ENCODE peak calls at places on chromosomes 16 and 17, in eight cellular contexts. One of them, this sample, is unnamed.

GRCh38 chr17:73255671-73256181 is 6.0 kb downstream of the CPSF4L start:
- DNase-seq in naive thymus-derived CD4-positive, alpha-beta T cell: no peak
- DNase-seq in heart right ventricle: peak; percentile 55
- DNase-seq in colonic mucosa: peak; percentile 51
- DNase-seq in mesenchymal stem cell: peak; percentile 40
- DNase-seq in fibroblast of lung: peak; percentile 27
- DNase-seq in mucosa of descending colon: no peak
- DNase-seq in astrocyte: no peak
- DNase-seq in this sample: peak; percentile 70

GRCh38 chr17:30212750-30213149 is 22.7 kb downstream of the SLC6A4 start:
- DNase-seq in naive thymus-derived CD4-positive, alpha-beta T cell: no peak
- DNase-seq in colonic mucosa: no peak
- DNase-seq in mesenchymal stem cell: no peak
- DNase-seq in heart right ventricle: no peak
- DNase-seq in astrocyte: no peak
- DNase-seq in fibroblast of lung: no peak
- DNase-seq in mucosa of descending colon: no peak
- DNase-seq in this sample: no peak

GRCh38 chr16:81803332-81803731 is 24.2 kb downstream of the PLCG2 start:
- DNase-seq in mucosa of descending colon: no peak
- DNase-seq in mesenchymal stem cell: no peak
- DNase-seq in heart right ventricle: no peak
- DNase-seq in naive thymus-derived CD4-positive, alpha-beta T cell: no peak
- DNase-seq in fibroblast of lung: no peak
- DNase-seq in astrocyte: no peak
- DNase-seq in colonic mucosa: no peak
- DNase-seq in this sample: no peak

GRCh38 chr16:51049678-51050378 is 101.2 kb downstream of the SALL1 start:
- DNase-seq in naive thymus-derived CD4-positive, alpha-beta T cell: no peak
- DNase-seq in mesenchymal stem cell: no peak
- DNase-seq in fibroblast of lung: no peak
- DNase-seq in heart right ventricle: no peak
- DNase-seq in colonic mucosa: no peak
- DNase-seq in astrocyte: no peak
- DNase-seq in mucosa of descending colon: no peak
- DNase-seq in this sample: no peak

GRCh38 chr16:65083181-65083845 is 38.5 kb downstream of the CDH11 start:
- DNase-seq in fibroblast of lung: peak; percentile 36
- DNase-seq in colonic mucosa: no peak
- DNase-seq in mucosa of descending colon: no peak
- DNase-seq in naive thymus-derived CD4-positive, alpha-beta T cell: no peak
- DNase-seq in mesenchymal stem cell: peak; percentile 37
- DNase-seq in astrocyte: no peak
- DNase-seq in heart right ventricle: no peak
- DNase-seq in this sample: no peak

GRCh38 chr17:4947411-4948165 is 742 bp downstream of the PFN1 start:
- DNase-seq in fibroblast of lung: peak; percentile 55
- DNase-seq in mesenchymal stem cell: peak; percentile 81
- DNase-seq in colonic mucosa: peak; percentile 80
- DNase-seq in astrocyte: no peak
- DNase-seq in mucosa of descending colon: peak; percentile 89
- DNase-seq in naive thymus-derived CD4-positive, alpha-beta T cell: peak; percentile 55
- DNase-seq in heart right ventricle: peak; percentile 53
- DNase-seq in this sample: peak; percentile 85

GRCh38 chr17:72416054-72416691 is 295.4 kb downstream of the SOX9 start:
- DNase-seq in mucosa of descending colon: no peak
- DNase-seq in mesenchymal stem cell: no peak
- DNase-seq in colonic mucosa: no peak
- DNase-seq in heart right ventricle: no peak
- DNase-seq in astrocyte: peak; percentile 34
- DNase-seq in fibroblast of lung: peak; percentile 63
- DNase-seq in naive thymus-derived CD4-positive, alpha-beta T cell: no peak
- DNase-seq in this sample: no peak

GRCh38 chr17:27319536-27320221 is 25.8 kb downstream of the WSB1 start:
- DNase-seq in naive thymus-derived CD4-positive, alpha-beta T cell: no peak
- DNase-seq in mucosa of descending colon: no peak
- DNase-seq in heart right ventricle: peak; percentile 82
- DNase-seq in fibroblast of lung: peak; percentile 60
- DNase-seq in colonic mucosa: peak; percentile 64
- DNase-seq in astrocyte: peak; percentile 43
- DNase-seq in mesenchymal stem cell: peak; percentile 15
- DNase-seq in this sample: peak; percentile 76

GRCh38 chr17:79792984-79793923 is 3.6 kb downstream of the CBX8 start:
- DNase-seq in heart right ventricle: no peak
- DNase-seq in astrocyte: peak; percentile 77
- DNase-seq in naive thymus-derived CD4-positive, alpha-beta T cell: no peak
- DNase-seq in fibroblast of lung: peak; percentile 80
- DNase-seq in mucosa of descending colon: no peak
- DNase-seq in colonic mucosa: no peak
- DNase-seq in mesenchymal stem cell: peak; percentile 97
- DNase-seq in this sample: peak; percentile 54

GRCh38 chr17:32211671-32212070 is 54.0 kb upstream of the RHBDL3 start:
- DNase-seq in mesenchymal stem cell: no peak
- DNase-seq in heart right ventricle: no peak
- DNase-seq in mucosa of descending colon: no peak
- DNase-seq in colonic mucosa: no peak
- DNase-seq in astrocyte: no peak
- DNase-seq in fibroblast of lung: no peak
- DNase-seq in naive thymus-derived CD4-positive, alpha-beta T cell: no peak
- DNase-seq in this sample: no peak

GRCh38 chr16:87391324-87391949 is 699 bp upstream of the MAP1LC3B start:
- DNase-seq in astrocyte: no peak
- DNase-seq in mucosa of descending colon: peak; percentile 84
- DNase-seq in naive thymus-derived CD4-positive, alpha-beta T cell: no peak
- DNase-seq in fibroblast of lung: peak; percentile 19
- DNase-seq in mesenchymal stem cell: peak; percentile 62
- DNase-seq in colonic mucosa: peak; percentile 65
- DNase-seq in heart right ventricle: peak; percentile 58
- DNase-seq in this sample: peak; percentile 69

DNA sequence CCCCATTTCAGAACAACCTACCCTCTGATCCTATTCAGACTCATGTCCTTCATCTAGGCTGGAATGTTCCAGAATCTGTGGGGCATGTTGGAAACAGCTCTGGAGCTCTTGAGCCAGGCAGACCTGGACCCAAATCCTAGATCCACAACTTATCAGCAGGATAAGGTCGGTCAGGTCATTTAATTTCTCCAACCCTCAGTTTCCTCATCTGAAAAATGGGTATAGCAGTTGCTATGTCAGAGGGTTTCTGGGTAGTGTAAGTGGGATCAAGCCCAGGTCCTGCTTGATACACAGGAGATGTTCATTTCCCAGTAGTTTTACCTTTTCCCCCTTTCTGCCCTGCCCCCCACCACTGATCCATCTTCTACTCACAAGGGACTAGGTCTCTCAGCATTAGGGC is 12.0 kb downstream of the SLC6A2 start:
- DNase-seq in naive thymus-derived CD4-positive, alpha-beta T cell: no peak
- DNase-seq in astrocyte: no peak
- DNase-seq in colonic mucosa: no peak
- DNase-seq in mucosa of descending colon: no peak
- DNase-seq in fibroblast of lung: no peak
- DNase-seq in mesenchymal stem cell: no peak
- DNase-seq in heart right ventricle: no peak
- DNase-seq in this sample: no peak
- H3K36me3 ChIP-seq in naive thymus-derived CD4-positive, alpha-beta T cell: no peaks in the 10 kb centered on the region
- H3K36me3 ChIP-seq in astrocyte: no peaks in the 10 kb centered on the region
- H3K36me3 ChIP-seq in colonic mucosa: no peaks in the 10 kb centered on the region
- H3K36me3 ChIP-seq in mucosa of descending colon: no peaks in the 10 kb centered on the region
- H3K36me3 ChIP-seq in fibroblast of lung: no peaks in the 10 kb centered on the region
- H3K36me3 ChIP-seq in mesenchymal stem cell: no peaks in the 10 kb centered on the region
- H3K36me3 ChIP-seq in heart right ventricle: no peaks in the 10 kb centered on the region
- H3K36me3 ChIP-seq in this sample: no peaks in the 10 kb centered on the region

DNA sequence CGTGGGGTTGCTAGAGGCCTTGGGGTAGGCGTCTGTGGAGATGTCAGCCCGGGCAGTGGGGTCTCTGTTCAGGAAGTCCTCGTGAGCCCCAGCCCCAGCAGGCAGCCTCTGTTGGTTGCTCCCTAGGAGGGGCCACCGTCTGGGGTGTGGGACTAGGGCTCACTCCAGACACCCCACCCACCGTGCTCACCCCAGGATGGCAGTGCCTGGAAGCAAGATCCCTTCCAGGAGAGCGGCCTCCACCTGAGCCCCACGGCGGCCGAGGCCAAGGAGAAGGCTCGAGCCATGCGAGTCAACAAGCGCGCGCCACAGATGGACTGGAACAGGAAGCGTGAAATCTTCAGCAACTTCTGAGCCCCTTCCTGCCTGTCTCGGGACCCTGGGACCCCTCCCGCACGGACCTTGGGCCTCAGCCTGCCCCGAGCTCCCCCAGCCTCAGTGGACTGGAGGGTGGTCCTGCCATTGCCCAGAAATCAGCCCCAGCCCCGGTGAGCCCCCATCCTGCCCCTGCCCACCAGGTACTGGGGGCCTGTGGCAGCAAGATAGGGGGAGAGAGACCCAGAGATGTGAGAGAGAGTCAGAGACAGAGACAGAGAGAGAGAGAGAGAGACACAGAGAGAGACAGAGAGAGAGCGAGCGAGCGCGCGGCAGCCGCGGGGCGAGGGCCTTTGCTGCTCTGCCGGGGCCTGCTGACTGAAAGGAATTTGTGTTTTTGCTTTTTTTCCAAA is 9.8 kb downstream of the NTHL1 start:
- DNase-seq in heart right ventricle: no peak
- DNase-seq in colonic mucosa: no peak
- DNase-seq in astrocyte: no peak
- DNase-seq in mesenchymal stem cell: no peak
- DNase-seq in mucosa of descending colon: no peak
- DNase-seq in naive thymus-derived CD4-positive, alpha-beta T cell: no peak
- DNase-seq in fibroblast of lung: no peak
- DNase-seq in this sample: no peak
- H3K36me3 ChIP-seq in heart right ventricle: peaks cover 7% of the 10 kb centered on the region
- H3K36me3 ChIP-seq in colonic mucosa: no peaks in the 10 kb centered on the region
- H3K36me3 ChIP-seq in astrocyte: no peaks in the 10 kb centered on the region
- H3K36me3 ChIP-seq in mesenchymal stem cell: peaks cover 47% of the 10 kb centered on the region
- H3K36me3 ChIP-seq in mucosa of descending colon: no peaks in the 10 kb centered on the region
- H3K36me3 ChIP-seq in naive thymus-derived CD4-positive, alpha-beta T cell: no peaks in the 10 kb centered on the region
- H3K36me3 ChIP-seq in fibroblast of lung: peaks cover 23% of the 10 kb centered on the region
- H3K36me3 ChIP-seq in this sample: peaks cover 24% of the 10 kb centered on the region

GRCh38 chr17:47675380-47676198 is 18.4 kb upstream of the TBKBP1 start:
- DNase-seq in colonic mucosa: no peak
- DNase-seq in fibroblast of lung: no peak
- DNase-seq in heart right ventricle: no peak
- DNase-seq in astrocyte: no peak
- DNase-seq in naive thymus-derived CD4-positive, alpha-beta T cell: no peak
- DNase-seq in mesenchymal stem cell: no peak
- DNase-seq in mucosa of descending colon: no peak
- DNase-seq in this sample: no peak
- H3K36me3 ChIP-seq in colonic mucosa: peaks cover 58% of the 10 kb centered on the region
- H3K36me3 ChIP-seq in fibroblast of lung: peaks cover 16% of the 10 kb centered on the region
- H3K36me3 ChIP-seq in heart right ventricle: peaks cover 96% of the 10 kb centered on the region
- H3K36me3 ChIP-seq in astrocyte: peaks cover 84% of the 10 kb centered on the region
- H3K36me3 ChIP-seq in naive thymus-derived CD4-positive, alpha-beta T cell: peaks cover 77% of the 10 kb centered on the region
- H3K36me3 ChIP-seq in mesenchymal stem cell: peaks cover 56% of the 10 kb centered on the region
- H3K36me3 ChIP-seq in mucosa of descending colon: peaks cover 66% of the 10 kb centered on the region
- H3K36me3 ChIP-seq in this sample: peaks cover 100% of the 10 kb centered on the region

GRCh38 chr16:83771306-83771942 is 36.4 kb upstream of the HSBP1 start:
- DNase-seq in mesenchymal stem cell: no peak
- DNase-seq in fibroblast of lung: no peak
- DNase-seq in mucosa of descending colon: no peak
- DNase-seq in astrocyte: peak; percentile 1
- DNase-seq in colonic mucosa: no peak
- DNase-seq in naive thymus-derived CD4-positive, alpha-beta T cell: no peak
- DNase-seq in heart right ventricle: peak; percentile 77
- DNase-seq in this sample: peak; percentile 44
- H3K36me3 ChIP-seq in mesenchymal stem cell: no peaks in the 10 kb centered on the region
- H3K36me3 ChIP-seq in fibroblast of lung: no peaks in the 10 kb centered on the region
- H3K36me3 ChIP-seq in mucosa of descending colon: no peaks in the 10 kb centered on the region
- H3K36me3 ChIP-seq in astrocyte: no peaks in the 10 kb centered on the region
- H3K36me3 ChIP-seq in colonic mucosa: no peaks in the 10 kb centered on the region
- H3K36me3 ChIP-seq in naive thymus-derived CD4-positive, alpha-beta T cell: no peaks in the 10 kb centered on the region
- H3K36me3 ChIP-seq in heart right ventricle: no peaks in the 10 kb centered on the region
- H3K36me3 ChIP-seq in this sample: no peaks in the 10 kb centered on the region

DNA sequence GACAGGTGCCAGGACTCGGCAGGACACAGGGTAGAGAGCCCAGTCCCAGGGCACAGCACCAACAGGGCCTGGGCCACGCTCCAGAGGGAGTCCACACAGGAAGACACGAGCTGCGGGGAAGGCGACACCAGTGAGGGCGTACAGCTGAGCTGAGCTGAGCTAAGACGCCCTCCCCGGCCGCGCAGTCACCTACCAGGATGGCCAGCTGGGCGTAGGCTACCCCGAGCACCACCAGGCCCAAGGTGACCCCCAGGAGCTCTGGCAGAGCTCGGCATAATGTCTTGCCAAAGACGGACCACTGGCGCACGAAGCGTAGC is 42.7 kb downstream of the TSC2 start:
- DNase-seq in heart right ventricle: no peak
- DNase-seq in astrocyte: no peak
- DNase-seq in naive thymus-derived CD4-positive, alpha-beta T cell: no peak
- DNase-seq in fibroblast of lung: no peak
- DNase-seq in mesenchymal stem cell: no peak
- DNase-seq in mucosa of descending colon: peak; percentile 69
- DNase-seq in colonic mucosa: peak; percentile 30
- DNase-seq in this sample: no peak
- H3K36me3 ChIP-seq in heart right ventricle: peaks cover 31% of the 10 kb centered on the region
- H3K36me3 ChIP-seq in astrocyte: no peaks in the 10 kb centered on the region
- H3K36me3 ChIP-seq in naive thymus-derived CD4-positive, alpha-beta T cell: no peaks in the 10 kb centered on the region
- H3K36me3 ChIP-seq in fibroblast of lung: peaks cover 76% of the 10 kb centered on the region
- H3K36me3 ChIP-seq in mesenchymal stem cell: peaks cover 94% of the 10 kb centered on the region
- H3K36me3 ChIP-seq in mucosa of descending colon: peaks cover 5% of the 10 kb centered on the region
- H3K36me3 ChIP-seq in colonic mucosa: peaks cover 12% of the 10 kb centered on the region
- H3K36me3 ChIP-seq in this sample: peaks cover 76% of the 10 kb centered on the region

This sample was measured in tibial artery.